ENCODE peak calls at places on chromosomes 1 and 21, in nine cellular contexts. W is small intestine; G is stimulated activated CD4-positive, alpha-beta T cell treated with anti-CD3 and anti-CD28 coated beads, TNF-alpha, amount 100 ng/mL, for 24 hours; L is prostate gland; Y is retinal pigment epithelial cell; Q is SHP77; R is retina; D is GM04504; X is left lung. T is an unnamed sample.

GRCh38 chr1:26378088-26378878 is 5.7 kb upstream of the ZNF683 start:
- DNase-seq in W (peak; percentile 77), G (peak; percentile 70), L (no peak), Y (peak; percentile 92), Q (no peak), R (no peak), D (peak; percentile 90), X (peak; percentile 67), T (no peak)

GRCh38 chr1:206514821-206515387 is 7.6 kb downstream of the RASSF5 start:
- DNase-seq in W (no peak), G (no peak), L (no peak), Y (no peak), Q (no peak), R (no peak), D (no peak), X (no peak), T (no peak)

GRCh38 chr1:9384751-9385245 is 92.1 kb downstream of the SPSB1 start:
- DNase-seq in W (peak; percentile 65), G (no peak), L (peak; percentile 86), Y (no peak), Q (no peak), R (no peak), D (no peak), X (no peak), T (no peak)

GRCh38 chr1:171310661-171311087 is 3.3 kb upstream of the FMO4 start:
- DNase-seq in W (no peak), G (no peak), L (no peak), Y (no peak), Q (no peak), R (no peak), D (no peak), X (no peak), T (no peak)

GRCh38 chr1:184610872-184611614 is 143.6 kb downstream of the EDEM3 start:
- DNase-seq in W (no peak), G (no peak), L (no peak), Y (peak; percentile 29), Q (peak; percentile 38), R (peak; percentile 72), D (no peak), X (no peak), T (peak; percentile 25)

GRCh38 chr1:225448146-225448805 is 20.4 kb upstream of the LBR start:
- DNase-seq in W (no peak), G (no peak), L (no peak), Y (no peak), Q (no peak), R (no peak), D (no peak), X (peak; percentile 16), T (no peak)

GRCh38 chr1:11432526-11432925 is 46.4 kb upstream of the DISP3 start:
- DNase-seq in W (no peak), G (no peak), L (no peak), Y (no peak), Q (no peak), R (no peak), D (no peak), X (no peak), T (no peak)

GRCh38 chr1:46724991-46725735 is 6.2 kb upstream of the EFCAB14 start:
- DNase-seq in W (peak; percentile 84), G (peak; percentile 50), L (peak; percentile 79), Y (peak; percentile 39), Q (peak; percentile 79), R (peak; percentile 81), D (peak; percentile 51), X (peak; percentile 56), T (peak; percentile 88)

GRCh38 chr21:34553199-34553952 is 41.4 kb upstream of the KCNE1 start:
- DNase-seq in W (no peak), G (no peak), L (no peak), Y (no peak), Q (no peak), R (no peak), D (no peak), X (no peak), T (no peak)

GRCh38 chr1:96698332-96698983 is 23.1 kb upstream of the PTBP2 start:
- DNase-seq in W (no peak), G (no peak), L (no peak), Y (no peak), Q (no peak), R (no peak), D (no peak), X (no peak), T (no peak)

GRCh38 chr1:21573971-21574458 is 64.8 kb downstream of the ALPL start:
- DNase-seq in W (peak; percentile 31), G (peak; percentile 45), L (peak; percentile 81), Y (peak; percentile 46), Q (peak; percentile 88), R (peak; percentile 66), D (peak; percentile 52), X (peak; percentile 72), T (peak; percentile 88)

GRCh38 chr1:18927654-18928272 is 25.4 kb upstream of the ALDH4A1 start:
- DNase-seq in W (peak; percentile 33), G (peak; percentile 42), L (no peak), Y (no peak), Q (peak; percentile 18), R (no peak), D (no peak), X (no peak), T (no peak)

GRCh38 chr1:38106726-38107125 is 60.1 kb upstream of the POU3F1 start:
- DNase-seq in W (no peak), G (no peak), L (no peak), Y (no peak), Q (no peak), R (no peak), D (no peak), X (no peak), T (no peak)

GRCh38 chr1:54335396-54336056 is 70.7 kb downstream of the SSBP3 start:
- DNase-seq in W (no peak), G (no peak), L (no peak), Y (peak; percentile 80), Q (no peak), R (no peak), D (peak; percentile 93), X (peak; percentile 57), T (no peak)

GRCh38 chr21:36433011-36433709 is 46.8 kb downstream of the CLDN14 start:
- DNase-seq in W (no peak), G (no peak), L (no peak), Y (no peak), Q (no peak), R (no peak), D (no peak), X (no peak), T (no peak)

GRCh38 chr1:223143760-223144248 is 756 bp upstream of the TLR5 start:
- DNase-seq in W (peak; percentile 61), G (peak; percentile 20), L (no peak), Y (no peak), Q (no peak), R (peak; percentile 36), D (no peak), X (peak; percentile 87), T (peak; percentile 45)

GRCh38 chr1:106224426-106224825 is 832.0 kb upstream of the PRMT6 start:
- DNase-seq in W (no peak), G (no peak), L (no peak), Y (no peak), Q (no peak), R (no peak), D (no peak), X (no peak), T (no peak)

T was measured in NCI-H2107.